ENCODE peak calls at places on chromosomes 16 and 17, in seven cellular contexts. H is central memory CD8-positive, alpha-beta T cell; X is stimulated activated CD8-positive, alpha-beta memory T cell treated with anti-CD3 and anti-CD28 coated beads, Interleukin-12 subunit alpha, Interleukin-12 subunit beta, amount 100 ng/mL, for 4 hours; S is amniotic stem cell; Q is GM23248; U is epithelial cell of proximal tubule; T is T-cell. J is an unnamed sample.

GRCh38 chr16:11909653-11910551 is 5.9 kb downstream of the GSPT1 start:
- DNase-seq in H (no peak), X (no peak), S (no peak), Q (peak), U (no peak), T (no peak), J (peak)

GRCh38 chr17:61809816-61810392 is 53.4 kb downstream of the BRIP1 start:
- DNase-seq in H (no peak), X (no peak), S (no peak), Q (peak), U (no peak), T (no peak), J (peak)

GRCh38 chr16:69187387-69187890 is 475 bp downstream of the SNTB2 start:
- DNase-seq in H (peak), X (peak), S (no peak), Q (peak), U (no peak), T (peak), J (no peak)

GRCh38 chr17:15479697-15480096 is 12.3 kb upstream of the CDRT4 start:
- DNase-seq in H (no peak), X (no peak), S (no peak), Q (no peak), U (no peak), T (no peak), J (peak)

GRCh38 chr16:85401917-85402766 is 211.0 kb upstream of the GSE1 start:
- DNase-seq in H (no peak), X (no peak), S (no peak), Q (no peak), U (no peak), T (no peak), J (no peak)

GRCh38 chr17:18037482-18037881 is 1.5 kb downstream of the ATPAF2 start:
- DNase-seq in H (no peak), X (no peak), S (no peak), Q (no peak), U (no peak), T (no peak), J (no peak)

GRCh38 chr16:66502020-66502913 is 47.7 kb downstream of the TK2 start:
- DNase-seq in H (no peak), X (no peak), S (no peak), Q (peak), U (no peak), T (no peak), J (peak)

GRCh38 chr17:71349908-71350600 is 770.8 kb upstream of the SOX9 start:
- DNase-seq in H (no peak), X (no peak), S (no peak), Q (peak), U (no peak), T (no peak), J (peak)

GRCh38 chr17:35046740-35047283 is 16.7 kb downstream of the RFFL start:
- DNase-seq in H (peak), X (no peak), S (no peak), Q (peak), U (no peak), T (peak), J (peak)

GRCh38 chr17:48240562-48241130 is 133.1 kb downstream of the SNX11 start:
- DNase-seq in H (no peak), X (no peak), S (no peak), Q (peak), U (no peak), T (no peak), J (peak)

GRCh38 chr17:48228720-48229119 is 121.2 kb downstream of the SNX11 start:
- DNase-seq in H (no peak), X (no peak), S (no peak), Q (no peak), U (no peak), T (no peak), J (no peak)

GRCh38 chr17:38751144-38751802 is 1.3 kb upstream of the PSMB3 start:
- DNase-seq in H (no peak), X (no peak), S (no peak), Q (peak), U (no peak), T (no peak), J (peak)

GRCh38 chr17:39487946-39488345 is 26.7 kb downstream of the CDK12 start:
- DNase-seq in H (no peak), X (no peak), S (no peak), Q (peak), U (no peak), T (no peak), J (peak)

GRCh38 chr16:79317521-79317920 is 283.0 kb downstream of the MAF start:
- DNase-seq in H (no peak), X (no peak), S (no peak), Q (no peak), U (no peak), T (no peak), J (no peak)

GRCh38 chr17:8186446-8186786 is 3.6 kb downstream of the BORCS6 start:
- DNase-seq in H (no peak), X (no peak), S (no peak), Q (no peak), U (no peak), T (no peak), J (no peak)

GRCh38 chr17:59899099-59899498 is 6.2 kb downstream of the RPS6KB1 start:
- DNase-seq in H (no peak), X (no peak), S (peak), Q (peak), U (no peak), T (no peak), J (no peak)

GRCh38 chr16:77775911-77776909 is 12.2 kb upstream of the VAT1L start:
- DNase-seq in H (no peak), X (no peak), S (no peak), Q (peak), U (no peak), T (no peak), J (peak)

J was measured in IMR-90.